ENCODE peak calls at places on chromosomes 2 and 18, in five cellular contexts. V, A, N, G and M are unnamed samples. For H3K4me1, the result is how much of the 10 kb centered on the place peaks cover.

GRCh38 chr2:64143154-64144056 is 815 bp downstream of the PELI1 start:
- DNase-seq in A (peak), G (no peak), V (peak), N (no peak), M (peak)

GRCh38 chr2:168346725-168347477 is 99.5 kb upstream of the STK39 start:
- DNase-seq in V (peak), A (peak), N (peak), G (peak), M (peak)

GRCh38 chr2:197209742-197210408 is 100.7 kb downstream of the ANKRD44 start:
- DNase-seq in N (no peak), G (no peak), V (peak), A (no peak), M (no peak)

GRCh38 chr2:239227661-239228371 is 173.0 kb downstream of the HDAC4 start:
- DNase-seq in V (no peak), N (no peak), G (peak), A (no peak), M (no peak)

GRCh38 chr2:235146871-235147565 is 195.2 kb downstream of the SH3BP4 start:
- DNase-seq in V (no peak), N (no peak), G (no peak), A (no peak), M (no peak)

GRCh38 chr2:203928849-203929248 is 7.7 kb upstream of the ICOS start:
- DNase-seq in V (no peak), A (peak), G (no peak), N (no peak), M (peak)

GRCh38 chr2:157857881-157858280 is 18.2 kb downstream of the ACVR1 start:
- DNase-seq in N (no peak), A (no peak), V (no peak), G (no peak), M (no peak)

GRCh38 chr18:29588446-29589100 is 1411.6 kb upstream of the CDH2 start:
- DNase-seq in A (no peak), N (no peak), V (no peak), G (no peak), M (no peak)

GRCh38 chr2:197168705-197169104 is 141.9 kb downstream of the ANKRD44 start:
- DNase-seq in N (peak), A (peak), G (no peak), V (peak), M (peak)

GRCh38 chr2:121149384-121149783 is 135.6 kb downstream of the TFCP2L1 start:
- DNase-seq in A (no peak), V (no peak), G (no peak), N (no peak), M (no peak)

GRCh38 chr2:49656853-49657252 is 502.5 kb upstream of the FSHR start:
- DNase-seq in A (no peak), V (no peak), G (no peak), N (no peak), M (no peak)

GRCh38 chr2:9652267-9652666 is 21.5 kb upstream of the YWHAQ start:
- DNase-seq in V (no peak), N (no peak), A (no peak), G (no peak), M (no peak)

GRCh38 chr2:30886101-30886500 is 78.9 kb upstream of the CAPN13 start:
- DNase-seq in N (no peak), V (no peak), G (no peak), A (peak), M (no peak)

GRCh38 chr18:24013061-24013460 is 1.5 kb upstream of the TTC39C start:
- DNase-seq in N (no peak), V (no peak), G (no peak), A (no peak), M (no peak)

GRCh38 chr2:159445307-159445706 is 158.8 kb upstream of the WDSUB1 start:
- DNase-seq in N (no peak), V (no peak), A (no peak), G (no peak), M (no peak)

GRCh38 chr2:172919732-172920131 is 155.9 kb upstream of the MAP3K20 start:
- DNase-seq in G (no peak), V (no peak), A (no peak), N (no peak), M (no peak)

GRCh38 chr2:14815201-14815600 is 182.7 kb downstream of the LRATD1 start:
- DNase-seq in G (no peak), V (no peak), N (no peak), A (no peak), M (no peak)

GRCh38 chr2:126784045-126784444 is 114.6 kb upstream of the TEX51 start:
- DNase-seq in G (peak), V (no peak), A (no peak), N (no peak), M (no peak)

GRCh38 chr2:176079285-176079830 is 4.4 kb downstream of the EVX2 start:
- DNase-seq in A (no peak), G (no peak), N (no peak), V (no peak), M (no peak)

GRCh38 chr2:176081451-176081992 is 2.2 kb downstream of the EVX2 start:
- DNase-seq in G (no peak), V (no peak), N (no peak), A (no peak), M (no peak)

GRCh38 chr2:176078440-176079284 is 5.1 kb downstream of the EVX2 start:
- DNase-seq in V (no peak), A (peak), N (no peak), G (no peak), M (no peak)

GRCh38 chr2:176080540-176081355 is 3.0 kb downstream of the EVX2 start:
- DNase-seq in V (no peak), A (peak), G (peak), N (no peak), M (no peak)

GRCh38 chr2:176079851-176080539 is 3.8 kb downstream of the EVX2 start:
- DNase-seq in A (peak), N (no peak), V (no peak), G (no peak), M (peak)
- H3K4me3 ChIP-seq in A (peak), N (no peak), V (no peak), G (peak), M (peak)

GRCh38 chr2:101733257-101733993 is 35.9 kb downstream of the MAP4K4 start:
- DNase-seq in N (no peak), V (no peak), A (no peak), G (no peak), M (no peak)

GRCh38 chr2:101732199-101732598 is 34.7 kb downstream of the MAP4K4 start:
- DNase-seq in G (no peak), N (no peak), V (no peak), A (no peak), M (no peak)

GRCh38 chr2:101729521-101730190 is 32.1 kb downstream of the MAP4K4 start:
- DNase-seq in G (no peak), A (no peak), N (no peak), V (no peak), M (no peak)

GRCh38 chr2:101732773-101733256 is 35.3 kb downstream of the MAP4K4 start:
- DNase-seq in N (no peak), V (no peak), A (no peak), G (no peak), M (no peak)

GRCh38 chr2:101731221-101732054 is 33.9 kb downstream of the MAP4K4 start:
- DNase-seq in N (no peak), G (no peak), A (no peak), V (no peak), M (no peak)
- H3K4me1 ChIP-seq in N (half or more), G (under half), A (under half), V (half or more), M (under half)

DNA sequence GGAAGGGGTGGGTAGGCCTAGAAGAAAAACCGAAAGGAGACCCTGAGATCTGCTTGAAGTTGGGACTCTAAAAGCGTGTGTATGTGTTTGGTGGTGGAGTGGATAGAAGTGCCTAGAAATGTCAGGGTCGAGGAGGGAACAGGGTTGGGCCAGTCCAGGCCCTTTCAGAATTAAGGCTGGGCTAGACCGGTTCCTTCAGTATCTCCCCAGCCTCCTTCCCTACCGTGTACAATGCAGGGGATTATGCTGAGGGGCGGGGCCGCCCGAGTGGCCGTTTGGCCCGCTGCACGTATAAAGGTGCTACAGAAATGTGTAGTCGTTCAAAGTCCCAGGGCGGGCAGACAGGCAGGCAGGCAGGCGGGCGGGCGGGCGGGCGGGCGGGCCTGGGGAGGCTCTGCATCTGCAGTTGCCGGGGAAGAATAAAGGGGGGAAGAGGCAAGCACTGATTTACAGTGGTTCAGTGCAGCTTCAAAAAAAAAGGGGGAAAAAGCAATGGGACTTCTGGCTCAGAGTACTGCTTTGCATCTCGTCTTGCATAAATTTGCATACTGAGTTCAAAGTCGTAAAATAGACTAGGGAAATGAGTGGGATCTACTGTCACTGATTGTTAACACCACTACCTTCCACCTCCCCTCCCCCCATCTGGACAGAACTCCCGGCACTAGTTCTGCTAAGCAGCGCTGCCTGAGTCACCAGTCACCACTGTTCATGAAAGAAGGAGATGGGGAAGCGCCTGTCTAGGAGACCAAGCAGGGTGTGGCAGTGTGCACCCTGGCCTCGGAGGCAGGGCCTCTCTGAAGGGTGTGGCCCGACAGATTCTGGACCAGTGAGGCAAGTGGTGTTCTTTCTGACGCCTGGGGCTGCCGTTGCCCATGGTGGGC is 3.6 kb downstream of the IGFBP2 start:
- DNase-seq in G (peak), V (no peak), A (peak), N (no peak), M (peak)
- H3K4me3 ChIP-seq in G (peak), V (no peak), A (peak), N (no peak), M (no peak)

DNA sequence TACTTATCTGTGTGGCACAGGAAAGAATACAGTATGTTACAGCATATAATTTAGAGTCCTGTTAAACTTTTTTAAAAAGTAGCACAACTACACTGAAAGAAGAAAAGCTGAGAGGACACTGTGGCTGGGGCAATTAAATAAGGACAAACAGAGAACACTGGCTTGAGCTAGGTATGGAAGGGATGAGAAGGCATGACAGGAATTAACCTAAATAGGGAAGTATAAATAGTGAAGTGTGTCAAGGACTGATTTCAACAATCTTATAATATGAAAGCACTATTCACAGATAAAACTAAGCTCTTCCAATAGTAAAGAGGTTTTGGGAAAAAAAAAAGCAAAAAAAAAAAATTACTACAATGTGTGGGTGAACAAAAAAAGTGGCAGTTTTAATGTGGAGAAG is 45.6 kb downstream of the PPP3R1 start:
- DNase-seq in G (no peak), N (no peak), A (no peak), V (no peak), M (no peak)
- H3K4me1 ChIP-seq in G (under half), N (under half), A (under half), V (under half), M (under half)

GRCh38 chr18:3593381-3593903 is 143.5 kb downstream of the TGIF1 start:
- DNase-seq in V (no peak), A (peak), G (no peak), N (no peak), M (peak)
- H3K4me3 ChIP-seq in V (peak), A (peak), G (peak), N (peak), M (peak)

DNA sequence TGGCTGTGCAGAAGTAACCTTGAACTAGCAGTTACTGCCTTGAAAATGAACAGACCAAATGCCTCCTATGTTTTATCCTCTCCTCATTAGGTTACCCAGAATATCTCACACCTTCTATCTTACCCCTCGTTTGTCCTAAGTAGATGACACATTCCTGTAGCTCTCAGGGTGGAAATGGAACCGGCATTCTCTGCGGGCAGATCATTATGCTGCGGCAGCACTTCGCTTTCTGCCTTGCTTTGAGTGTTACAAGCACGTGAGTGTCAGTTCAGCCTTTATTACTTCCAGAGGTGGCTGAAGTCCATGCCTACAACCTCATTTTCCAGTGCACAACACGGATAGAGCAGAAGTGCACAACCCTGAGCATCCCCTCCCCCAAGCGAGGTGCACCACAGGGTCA is 336.6 kb downstream of the DCDC2C start:
- DNase-seq in A (no peak), G (no peak), N (no peak), V (no peak), M (no peak)
- H3K4me1 ChIP-seq in A (under half), G (under half), N (under half), V (under half), M (under half)

GRCh38 chr2:237414056-237414661 is at the start of gene COL6A3:
- DNase-seq in G (peak), V (no peak), A (no peak), N (no peak), M (peak)

GRCh38 chr2:237412646-237413292 is 1.2 kb downstream of the COL6A3 start:
- DNase-seq in G (peak), V (no peak), A (no peak), N (no peak), M (peak)

GRCh38 chr2:237411683-237412349 is 2.1 kb downstream of the COL6A3 start:
- DNase-seq in G (no peak), A (no peak), N (no peak), V (no peak), M (peak)

GRCh38 chr2:237410949-237411635 is 2.9 kb downstream of the COL6A3 start:
- DNase-seq in N (no peak), G (no peak), V (no peak), A (no peak), M (peak)

DNA sequence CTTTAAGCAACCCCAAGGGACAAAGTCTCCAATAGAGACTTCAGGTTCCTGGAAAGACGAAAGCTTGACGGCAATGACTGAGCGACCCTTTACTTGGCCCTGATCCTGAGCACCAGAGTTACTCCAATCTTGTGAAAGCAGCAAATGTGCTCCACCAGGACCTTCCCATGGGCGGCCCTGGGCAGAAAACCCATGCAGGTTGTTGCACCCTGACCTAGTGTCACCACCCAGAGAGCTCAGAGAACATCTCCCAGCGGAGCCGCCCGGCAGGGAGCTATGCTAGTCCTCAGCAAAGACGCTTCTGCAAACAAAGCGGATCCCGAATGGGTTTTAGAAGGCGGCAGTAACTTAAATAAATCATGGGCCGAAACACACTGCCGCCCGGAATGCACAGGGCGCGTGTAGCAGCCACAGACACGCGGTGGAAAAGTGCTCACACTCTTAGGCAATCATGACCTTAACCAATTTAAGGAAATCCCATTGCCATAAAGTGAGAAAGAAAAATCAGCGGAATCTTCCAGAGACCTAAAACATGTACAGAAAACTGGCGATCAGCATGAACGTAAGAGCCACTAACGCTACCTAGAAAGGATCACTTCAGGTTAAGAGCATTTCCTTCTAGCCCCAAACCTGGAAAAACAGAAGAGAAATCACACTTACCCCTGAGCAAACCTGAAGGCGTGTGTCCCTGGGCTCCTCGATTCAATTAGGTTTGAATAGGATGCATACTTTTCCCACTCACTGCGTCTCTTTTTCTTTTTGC is 490 bp downstream of the COL6A3 start:
- DNase-seq in N (no peak), A (no peak), G (peak), V (no peak), M (peak)
- H3K4me3 ChIP-seq in N (no peak), A (no peak), G (peak), V (no peak), M (peak)